ENCODE peak calls at places on chromosomes 2 and 18, in seven cellular contexts. L is GM12878, F is ovary, Y is A549, U is tibial nerve, D is H1, C is astrocyte of the spinal cord. R is an unnamed sample.

GRCh38 chr2:235116885-235117492 is 165.2 kb downstream of the SH3BP4 start:
- DNase-seq in L (no peak), F (no peak), Y (peak), U (no peak), D (no peak), C (peak), R (no peak)

GRCh38 chr2:189442468-189442867 is 1.2 kb downstream of the WDR75 start:
- DNase-seq in L (no peak), F (no peak), Y (no peak), U (no peak), D (no peak), C (no peak), R (no peak)

GRCh38 chr18:30889582-30890301 is 152.8 kb downstream of the DSC3 start:
- DNase-seq in L (no peak), F (no peak), Y (peak), U (peak), D (no peak), C (peak), R (no peak)

GRCh38 chr2:237530472-237531433 is 35.6 kb upstream of the PRLH start:
- DNase-seq in L (no peak), F (no peak), Y (no peak), U (no peak), D (no peak), C (no peak), R (no peak)

GRCh38 chr2:196830701-196831100 is 21.5 kb upstream of the C2orf66 start:
- DNase-seq in L (no peak), F (no peak), Y (no peak), U (no peak), D (no peak), C (no peak), R (no peak)

GRCh38 chr2:11738589-11739436 is 7.6 kb upstream of the LPIN1 start:
- DNase-seq in L (no peak), F (peak), Y (peak), U (peak), D (no peak), C (peak), R (peak)

GRCh38 chr18:31739651-31740050 is 21.0 kb downstream of the SLC25A52 start:
- DNase-seq in L (no peak), F (no peak), Y (no peak), U (no peak), D (no peak), C (no peak), R (no peak)

GRCh38 chr2:70090706-70091334 is 3.5 kb downstream of the PCBP1 start:
- DNase-seq in L (no peak), F (no peak), Y (no peak), U (no peak), D (no peak), C (no peak), R (no peak)

GRCh38 chr2:65835975-65836549 is 403.7 kb upstream of the SPRED2 start:
- DNase-seq in L (no peak), F (no peak), Y (no peak), U (no peak), D (no peak), C (no peak), R (no peak)

GRCh38 chr2:40746150-40746549 is 294.3 kb upstream of the SLC8A1 start:
- DNase-seq in L (no peak), F (no peak), Y (peak), U (no peak), D (no peak), C (no peak), R (peak)

GRCh38 chr2:72389447-72389846 is 241.8 kb upstream of the CYP26B1 start:
- DNase-seq in L (no peak), F (no peak), Y (no peak), U (no peak), D (no peak), C (no peak), R (no peak)

GRCh38 chr2:112920923-112921532 is 10.1 kb downstream of the IL37 start:
- DNase-seq in L (no peak), F (no peak), Y (peak), U (no peak), D (no peak), C (no peak), R (no peak)

GRCh38 chr2:101360229-101360628 is 27.1 kb downstream of the CREG2 start:
- DNase-seq in L (no peak), F (no peak), Y (peak), U (no peak), D (no peak), C (peak), R (no peak)

GRCh38 chr2:101693991-101694588 is 3.4 kb upstream of the MAP4K4 start:
- DNase-seq in L (no peak), F (no peak), Y (no peak), U (no peak), D (no peak), C (no peak), R (no peak)

GRCh38 chr2:100924520-100925451 is 77.3 kb upstream of the RPL31 start:
- DNase-seq in L (peak), F (no peak), Y (no peak), U (no peak), D (no peak), C (peak), R (no peak)

GRCh38 chr18:40355701-40356100 is 1599.3 kb upstream of the PIK3C3 start:
- DNase-seq in L (no peak), F (no peak), Y (no peak), U (no peak), D (no peak), C (peak), R (no peak)

GRCh38 chr2:110748489-110748867 is 16.1 kb downstream of the ACOXL start:
- DNase-seq in L (peak), F (no peak), Y (no peak), U (no peak), D (no peak), C (peak), R (no peak)

GRCh38 chr18:445090-445489 is 55.4 kb downstream of the COLEC12 start:
- DNase-seq in L (no peak), F (no peak), Y (no peak), U (no peak), D (no peak), C (no peak), R (no peak)

GRCh38 chr2:162114291-162114690 is 37.8 kb downstream of the GCG start:
- DNase-seq in L (no peak), F (no peak), Y (no peak), U (no peak), D (no peak), C (peak), R (no peak)

GRCh38 chr2:217220228-217221013 is 360.6 kb upstream of the TNP1 start:
- DNase-seq in L (no peak), F (no peak), Y (no peak), U (peak), D (no peak), C (peak), R (peak)

GRCh38 chr2:131076707-131077106 is 16.6 kb downstream of the FAM168B start:
- DNase-seq in L (no peak), F (no peak), Y (no peak), U (no peak), D (no peak), C (no peak), R (no peak)

GRCh38 chr2:221780281-221780688 is 208.2 kb upstream of the EPHA4 start:
- DNase-seq in L (no peak), F (no peak), Y (peak), U (no peak), D (no peak), C (peak), R (no peak)

GRCh38 chr18:48800877-48801727 is 149.7 kb downstream of the SMAD7 start:
- DNase-seq in L (peak), F (no peak), Y (no peak), U (no peak), D (no peak), C (no peak), R (no peak)

GRCh38 chr2:2012505-2012904 is 268.2 kb upstream of the PXDN start:
- DNase-seq in L (no peak), F (no peak), Y (no peak), U (no peak), D (no peak), C (peak), R (no peak)

GRCh38 chr2:128215897-128216645 is 102.6 kb downstream of the HS6ST1 start:
- DNase-seq in L (no peak), F (no peak), Y (no peak), U (no peak), D (no peak), C (peak), R (no peak)

GRCh38 chr18:12435867-12436266 is 28.1 kb downstream of the PRELID3A start:
- DNase-seq in L (no peak), F (no peak), Y (no peak), U (no peak), D (no peak), C (no peak), R (no peak)

GRCh38 chr2:241775223-241776177 is 1.1 kb upstream of the GAL3ST2 start:
- DNase-seq in L (no peak), F (peak), Y (no peak), U (no peak), D (no peak), C (no peak), R (no peak)
- TF ChIP-seq CTCF in L (no peak), F (no peak), Y (no peak), U (no peak), D (no peak), C (no peak), R (no peak)

GRCh38 chr2:176172007-176172747 is 15.1 kb downstream of the HOXD3 start:
- DNase-seq in L (no peak), F (no peak), Y (no peak), U (no peak), D (no peak), C (no peak), R (no peak)
- H3K4me3 ChIP-seq in L (no peak), F (peak), Y (no peak), U (no peak), D (peak), C (no peak), R (no peak)

GRCh38 chr2:203532957-203533695 is 2.0 kb downstream of the RAPH1 start:
- DNase-seq in L (no peak), F (no peak), Y (peak), U (peak), D (no peak), C (peak), R (no peak)

GRCh38 chr2:203534486-203535077 is 519 bp downstream of the RAPH1 start:
- DNase-seq in L (no peak), F (peak), Y (peak), U (peak), D (no peak), C (no peak), R (no peak)

GRCh38 chr2:203533696-203534471 is 1.2 kb downstream of the RAPH1 start:
- DNase-seq in L (no peak), F (no peak), Y (peak), U (no peak), D (no peak), C (peak), R (no peak)

GRCh38 chr2:203535784-203536590 is 886 bp upstream of the RAPH1 start:
- DNase-seq in L (no peak), F (no peak), Y (no peak), U (no peak), D (no peak), C (peak), R (no peak)

DNA sequence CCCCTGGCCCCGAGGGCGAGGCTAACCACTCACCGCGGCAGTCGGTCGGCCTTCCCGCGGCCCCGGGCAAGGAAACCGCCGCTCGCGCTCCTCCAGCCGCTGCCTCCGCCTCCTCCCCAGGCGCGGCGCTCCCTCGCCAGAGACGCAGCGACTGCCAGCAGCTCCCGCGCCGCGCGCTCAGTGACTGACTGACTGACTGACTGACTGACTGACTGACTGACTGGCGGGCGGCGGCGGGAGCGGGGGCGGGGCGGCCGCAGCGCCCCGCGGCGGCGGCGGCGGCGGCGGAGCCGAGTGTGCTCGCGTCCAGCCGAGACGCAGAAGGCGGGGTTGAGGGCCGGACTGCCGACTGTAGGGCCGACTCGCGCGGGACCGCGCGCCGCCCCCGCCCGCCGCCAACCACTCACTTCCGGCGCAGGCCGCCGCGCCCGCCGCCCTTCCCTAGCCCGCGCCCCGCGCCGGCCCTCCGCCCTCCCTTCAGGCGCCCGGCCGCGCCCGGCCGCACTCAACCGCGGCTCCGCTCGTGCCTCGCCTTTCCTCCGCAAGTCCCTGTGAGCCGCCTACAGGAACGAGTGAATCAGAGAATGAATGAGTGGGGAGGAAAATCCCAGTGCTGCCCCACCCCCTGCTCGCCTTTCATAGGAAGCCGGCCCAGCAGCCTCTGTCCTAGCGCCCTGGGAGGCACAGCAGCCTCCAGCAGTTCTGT is at the start of gene RAPH1:
- DNase-seq in L (no peak), F (peak), Y (peak), U (peak), D (peak), C (peak), R (peak)
- TF ChIP-seq CTCF in L (no peak), F (no peak), Y (peak), U (no peak), D (no peak), C (no peak), R (no peak)

GRCh38 chr2:226771067-226771466 is 28.6 kb downstream of the IRS1 start:
- DNase-seq in L (no peak), F (no peak), Y (peak), U (no peak), D (no peak), C (no peak), R (peak)
- H3K4me3 ChIP-seq in L (no peak), F (no peak), Y (no peak), U (no peak), D (no peak), C (no peak), R (no peak)

GRCh38 chr18:9365406-9365805 is 30.8 kb downstream of the TWSG1 start:
- DNase-seq in L (no peak), F (no peak), Y (no peak), U (no peak), D (no peak), C (peak), R (no peak)

GRCh38 chr18:9361191-9361590 is 26.6 kb downstream of the TWSG1 start:
- DNase-seq in L (no peak), F (no peak), Y (no peak), U (no peak), D (no peak), C (no peak), R (no peak)

GRCh38 chr18:9364242-9364641 is 29.7 kb downstream of the TWSG1 start:
- DNase-seq in L (no peak), F (no peak), Y (no peak), U (no peak), D (no peak), C (no peak), R (no peak)

GRCh38 chr18:9362869-9363268 is 28.3 kb downstream of the TWSG1 start:
- DNase-seq in L (no peak), F (no peak), Y (peak), U (no peak), D (no peak), C (no peak), R (no peak)

DNA sequence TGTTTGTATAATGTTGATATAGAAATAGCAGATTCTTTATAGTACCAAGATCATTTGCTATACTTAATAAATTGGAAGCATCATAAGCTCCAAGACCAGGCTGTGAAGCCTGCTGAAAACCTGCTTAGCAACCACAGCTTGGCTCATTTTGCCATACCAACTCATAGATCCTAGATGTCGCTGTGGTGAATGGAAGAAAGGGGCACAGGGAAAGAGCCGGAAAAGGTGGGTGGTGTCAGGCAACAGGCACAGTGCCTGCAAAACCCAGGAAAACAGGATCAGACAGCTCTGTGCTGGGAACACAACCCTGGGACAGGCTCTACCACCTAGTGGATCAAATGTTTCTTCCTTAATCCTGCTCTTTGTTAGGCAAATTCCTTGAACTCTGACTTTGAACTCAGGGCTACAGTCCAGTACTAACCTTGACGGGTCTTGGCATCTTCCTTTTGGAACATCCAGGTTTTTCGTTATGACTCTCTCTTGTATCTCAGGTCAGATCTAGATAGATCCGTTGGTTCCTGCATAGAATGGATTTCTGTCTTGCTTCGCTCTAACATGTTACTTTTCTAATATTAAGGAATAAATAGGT is 31.6 kb downstream of the TWSG1 start:
- DNase-seq in L (no peak), F (peak), Y (peak), U (peak), D (peak), C (peak), R (peak)
- TF ChIP-seq CTCF in L (no peak), F (no peak), Y (no peak), U (peak), D (peak), C (peak), R (no peak)

DNA sequence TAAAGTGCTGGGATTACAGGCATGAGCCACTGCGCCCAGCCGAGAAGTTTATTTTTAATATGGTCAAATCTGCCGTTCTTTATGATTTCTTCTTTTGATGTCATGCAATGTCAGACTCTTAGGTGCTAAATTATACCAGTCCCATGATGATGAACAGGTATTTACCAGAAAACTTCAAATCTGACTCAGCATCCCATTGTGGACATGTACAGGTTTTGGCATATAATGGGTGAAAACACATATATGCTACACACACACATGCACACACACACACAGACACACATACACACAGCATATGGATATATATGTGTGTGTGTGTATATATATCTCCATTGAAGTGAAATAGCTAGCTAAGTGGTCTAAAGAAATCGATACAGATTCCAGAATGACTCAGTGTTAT is 7.4 kb downstream of the PLEK start:
- DNase-seq in L (no peak), F (no peak), Y (no peak), U (no peak), D (no peak), C (no peak), R (no peak)
- H3K4me3 ChIP-seq in L (peak), F (no peak), Y (no peak), U (no peak), D (no peak), C (no peak), R (no peak)

GRCh38 chr2:44879269-44880124 is 62.0 kb upstream of the SIX3 start:
- DNase-seq in L (no peak), F (no peak), Y (no peak), U (no peak), D (no peak), C (no peak), R (no peak)
- TF ChIP-seq CTCF in L (no peak), F (no peak), Y (no peak), U (no peak), D (no peak), C (no peak), R (no peak)

DNA sequence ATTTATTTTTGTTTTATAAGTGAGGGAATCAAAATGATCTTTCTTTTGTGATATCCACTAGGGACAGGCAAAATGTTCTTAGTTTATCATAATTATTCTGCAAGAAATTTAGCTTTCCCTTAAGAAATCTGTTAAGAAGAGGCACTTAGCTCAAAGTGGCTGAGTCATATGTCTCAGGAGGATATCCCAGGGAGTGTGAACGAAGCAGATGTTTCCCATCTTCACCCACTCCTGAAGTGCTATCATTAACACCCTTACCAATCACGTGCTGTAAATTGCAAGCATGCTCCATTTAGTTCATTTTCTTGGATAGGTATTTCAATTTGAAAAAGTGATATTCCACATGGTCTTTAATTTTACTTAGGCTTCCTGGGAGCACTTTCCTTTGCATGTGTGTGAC is 774.3 kb upstream of the TMEFF2 start:
- DNase-seq in L (no peak), F (no peak), Y (no peak), U (no peak), D (no peak), C (no peak), R (no peak)
- H3K4me3 ChIP-seq in L (no peak), F (no peak), Y (no peak), U (no peak), D (no peak), C (no peak), R (no peak)

DNA sequence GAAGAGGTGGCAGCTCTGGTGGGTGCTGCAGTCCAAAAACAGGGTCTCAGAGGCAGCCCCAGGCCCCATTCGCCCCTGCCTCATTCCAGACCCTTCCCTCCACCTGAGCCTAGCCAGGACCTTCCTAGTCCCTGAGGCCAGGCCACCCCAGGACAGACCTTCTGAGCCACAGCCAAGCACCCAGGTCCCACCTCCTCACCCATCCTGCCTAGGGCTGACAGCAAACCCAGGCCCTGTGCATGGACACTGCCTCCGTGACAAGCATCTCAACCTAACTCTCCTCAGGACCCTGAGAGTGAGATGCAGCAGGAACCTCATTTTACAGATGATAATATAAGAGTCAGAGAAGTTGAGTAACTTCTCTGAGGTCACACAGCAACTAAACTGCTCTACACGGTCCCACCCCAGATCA is 15.5 kb downstream of the ADRA2B start:
- DNase-seq in L (no peak), F (peak), Y (no peak), U (no peak), D (no peak), C (no peak), R (no peak)
- TF ChIP-seq CTCF in L (no peak), F (no peak), Y (no peak), U (no peak), D (no peak), C (no peak), R (no peak)

R was measured in heart right ventricle.